ENCODE peak calls at places on chromosomes 3 and 15, in four cellular contexts. K, C, F and T are unnamed samples.

GRCh38 chr3:159734681-159735080 is 254.0 kb upstream of the IL12A start:
- DNase-seq in C (no peak), K (no peak), F (no peak), T (no peak)

GRCh38 chr3:9732080-9732752 is 681 bp downstream of the BRPF1 start:
- DNase-seq in K (no peak), C (peak; percentile 46), F (no peak), T (no peak)

GRCh38 chr3:20055020-20055775 is 15.0 kb downstream of the KAT2B start:
- DNase-seq in K (no peak), F (no peak), C (no peak), T (no peak)

GRCh38 chr3:62768896-62769295 is 106.3 kb downstream of the CADPS start:
- DNase-seq in F (no peak), C (no peak), K (no peak), T (no peak)

GRCh38 chr15:25671132-25671531 is 192.0 kb downstream of the ATP10A start:
- DNase-seq in F (peak; percentile 50), K (no peak), C (no peak), T (no peak)

GRCh38 chr3:192772495-192772894 is 45.2 kb upstream of the FGF12 start:
- DNase-seq in F (peak; percentile 18), K (no peak), C (peak; percentile 18), T (peak; percentile 61)

GRCh38 chr15:75203017-75203907 is 1.6 kb downstream of the C15orf39 start:
- DNase-seq in K (no peak), C (peak; percentile 53), F (peak; percentile 12), T (no peak)

GRCh38 chr3:59334585-59334984 is 284.8 kb upstream of the CFAP20DC start:
- DNase-seq in C (peak; percentile 80), K (no peak), F (peak; percentile 35), T (no peak)

GRCh38 chr3:8576841-8577553 is 67.6 kb downstream of the SSUH2 start:
- DNase-seq in K (no peak), C (peak; percentile 92), F (peak; percentile 95), T (no peak)

GRCh38 chr3:127407026-127407939 is 119.4 kb upstream of the PRR20G start:
- DNase-seq in F (no peak), K (no peak), C (no peak), T (no peak)

GRCh38 chr15:77104155-77104554 is 33.2 kb upstream of the TSPAN3 start:
- DNase-seq in C (no peak), F (peak; percentile 32), K (no peak), T (no peak)

GRCh38 chr3:27452368-27453090 is 31.7 kb downstream of the SLC4A7 start:
- DNase-seq in K (no peak), C (no peak), F (no peak), T (no peak)

GRCh38 chr3:102089904-102090492 is 240.7 kb downstream of the NFKBIZ start:
- DNase-seq in C (peak; percentile 96), F (peak; percentile 98), K (no peak), T (no peak)

GRCh38 chr3:21544076-21544462 is 206.9 kb downstream of the ZNF385D start:
- DNase-seq in C (no peak), F (no peak), K (no peak), T (no peak)

GRCh38 chr3:71493372-71493771 is 90.2 kb downstream of the FOXP1 start:
- DNase-seq in C (no peak), F (no peak), K (no peak), T (no peak)

GRCh38 chr3:42875325-42876151 is at the start of gene CYP8B1:
- DNase-seq in K (no peak), C (no peak), F (no peak), T (no peak)

GRCh38 chr15:26191216-26191615 is 328.1 kb upstream of the ATP10A start:
- DNase-seq in K (no peak), C (no peak), F (no peak), T (no peak)

GRCh38 chr15:26038693-26039092 is 175.6 kb upstream of the ATP10A start:
- DNase-seq in K (no peak), F (no peak), C (no peak), T (no peak)

GRCh38 chr3:51354766-51355615 is 30.1 kb upstream of the MANF start:
- DNase-seq in K (no peak), C (no peak), F (no peak), T (no peak)

GRCh38 chr3:13092621-13093339 is 19.6 kb upstream of the IQSEC1 start:
- DNase-seq in K (no peak), C (no peak), F (no peak), T (no peak)

GRCh38 chr3:141392416-141392815 is 24.1 kb downstream of the ZBTB38 start:
- DNase-seq in K (no peak), C (no peak), F (no peak), T (no peak)

GRCh38 chr3:81816473-81817260 is 55.2 kb upstream of the GBE1 start:
- DNase-seq in C (peak; percentile 26), F (peak; percentile 0), K (peak; percentile 76), T (no peak)

GRCh38 chr3:40911928-40912327 is 287.4 kb upstream of the CTNNB1 start:
- DNase-seq in K (no peak), F (no peak), C (no peak), T (no peak)

GRCh38 chr15:43903864-43904290 is 77.1 kb downstream of the WDR76 start:
- DNase-seq in K (peak; percentile 89), C (peak; percentile 73), F (peak; percentile 58), T (peak; percentile 61)

GRCh38 chr3:76063019-76063418 is 277.7 kb upstream of the ZNF717 start:
- DNase-seq in K (no peak), F (peak; percentile 82), C (peak; percentile 59), T (peak; percentile 21)

GRCh38 chr3:46705022-46705530 is 3.9 kb downstream of the TMIE start:
- DNase-seq in F (peak; percentile 59), C (peak; percentile 75), K (peak; percentile 78), T (peak; percentile 86)

DNA sequence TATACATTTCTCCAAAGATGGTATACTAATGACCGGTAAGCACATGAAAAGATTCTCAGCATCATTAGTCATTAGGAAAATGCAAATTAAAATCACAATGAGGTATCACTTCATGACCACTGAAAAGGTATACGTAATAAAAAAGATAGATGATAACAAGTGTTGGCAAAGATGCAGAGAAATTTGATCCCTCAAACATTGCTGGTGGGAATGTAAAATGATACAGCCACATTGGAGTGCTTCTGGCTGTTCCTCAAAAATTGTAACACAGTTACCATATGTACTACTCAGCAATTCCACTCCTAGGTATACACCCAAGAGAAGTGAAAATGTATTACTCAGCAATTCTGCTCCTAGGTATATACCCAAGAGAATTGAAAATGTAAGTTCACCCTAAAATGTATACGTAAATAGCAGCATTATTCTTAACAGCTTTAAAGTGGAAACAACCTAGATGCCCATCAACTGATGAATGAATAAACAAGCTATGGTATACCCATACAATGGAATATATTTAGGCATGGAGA is 25.0 kb upstream of the KY start:
- DNase-seq in K (no peak), F (peak; percentile 41), C (no peak), T (no peak)
- H3K27ac ChIP-seq in K (no peak overlapping the region), F (no peak overlapping the region), C (no peak overlapping the region), T (no peak overlapping the region)

DNA sequence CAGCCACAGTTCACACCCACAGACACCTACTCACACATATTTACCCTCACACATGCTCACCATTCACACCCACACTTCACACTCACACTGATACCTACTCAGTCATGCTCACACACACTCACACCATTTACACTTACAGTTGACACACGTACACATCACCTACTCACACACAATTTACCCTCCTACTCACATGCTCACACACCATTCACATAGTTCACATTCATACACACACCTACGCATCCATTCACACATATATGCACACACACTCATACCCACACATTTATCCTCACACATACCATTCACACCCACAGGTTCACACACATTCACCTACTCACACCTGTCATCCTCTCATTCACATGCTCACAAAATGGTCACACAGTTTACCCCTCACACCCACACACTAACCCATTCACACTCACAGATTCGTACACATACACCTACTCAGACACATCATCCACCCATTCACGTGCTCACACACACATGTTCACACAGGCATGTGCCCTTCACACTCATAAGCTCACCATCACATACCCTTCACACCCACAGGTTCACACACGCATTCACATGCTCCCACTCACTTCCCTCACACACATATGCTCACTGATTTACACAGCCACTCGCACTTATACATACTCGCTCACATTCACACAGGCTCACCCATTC is 42.3 kb downstream of the HMCES start:
- DNase-seq in K (no peak), F (no peak), C (no peak), T (no peak)
- H3K23ac ChIP-seq in K (no peak overlapping the region), F (no peak overlapping the region), C (no peak overlapping the region), T (no peak overlapping the region)

GRCh38 chr3:185507883-185508282 is 9.0 kb upstream of the TMEM41A start:
- DNase-seq in F (no peak), C (no peak), K (no peak), T (no peak)
- H3K27ac ChIP-seq in F (no peak overlapping the region), C (no peak overlapping the region), K (no peak overlapping the region), T (no peak overlapping the region)

GRCh38 chr15:89575656-89576416 is 567 bp downstream of the TICRR start:
- DNase-seq in F (peak; percentile 4), K (no peak), C (peak; percentile 50), T (no peak)
- H3K23ac ChIP-seq in F (peak overlapping the region; percentile 70), K (peak overlapping the region; percentile 93), C (no peak overlapping the region), T (no peak overlapping the region)

GRCh38 chr3:119585193-119585592 is 5.9 kb downstream of the ADPRH start:
- DNase-seq in K (no peak), F (no peak), C (no peak), T (no peak)

GRCh38 chr3:119586707-119587317 is 7.5 kb downstream of the ADPRH start:
- DNase-seq in C (no peak), F (no peak), K (no peak), T (peak; percentile 80)

GRCh38 chr3:119585867-119586570 is 6.7 kb downstream of the ADPRH start:
- DNase-seq in C (no peak), F (peak; percentile 18), K (no peak), T (no peak)

GRCh38 chr3:119589087-119589773 is 8.5 kb upstream of the PLA1A start:
- DNase-seq in K (no peak), F (no peak), C (no peak), T (peak; percentile 30)

GRCh38 chr3:119588112-119588511 is 8.8 kb downstream of the ADPRH start:
- DNase-seq in F (no peak), K (no peak), C (no peak), T (peak; percentile 53)
- H3K27ac ChIP-seq in F (no peak overlapping the region), K (no peak overlapping the region), C (no peak overlapping the region), T (no peak overlapping the region)

DNA sequence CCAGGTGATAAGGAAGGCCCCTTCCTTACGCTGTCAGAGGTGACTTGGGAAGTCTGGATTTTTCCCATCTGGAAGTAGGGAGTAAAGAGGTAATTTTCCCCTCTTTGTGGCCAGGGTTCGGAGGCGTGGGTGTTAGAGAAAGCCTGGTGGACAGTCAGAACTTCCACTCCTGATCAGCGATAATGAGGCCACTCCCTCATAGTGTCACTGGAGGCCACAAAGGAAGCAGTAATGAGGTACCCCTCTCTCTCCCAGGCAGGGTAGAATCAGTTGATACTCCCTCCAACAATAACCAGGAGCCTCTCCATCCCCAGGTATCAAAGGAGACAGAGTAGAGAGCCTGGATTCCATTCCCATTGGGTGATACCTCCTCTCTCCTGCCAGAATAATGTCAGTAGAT is 30.0 kb downstream of the AP4E1 start:
- DNase-seq in F (no peak), C (no peak), K (no peak), T (no peak)
- H3K23ac ChIP-seq in F (no peak overlapping the region), C (no peak overlapping the region), K (no peak overlapping the region), T (no peak overlapping the region)